ENCODE peak calls at places on chromosomes 6 and 20, in four cellular contexts. Q, G, N and V are unnamed samples.

GRCh38 chr6:44495036-44495901 is 107.8 kb downstream of the CDC5L start:
- DNase-seq in N (no peak), G (peak; percentile 54), Q (no peak), V (no peak)

GRCh38 chr20:20439602-20440001 is 71.7 kb downstream of the INSM1 start:
- DNase-seq in N (no peak), Q (no peak), G (no peak), V (no peak)

GRCh38 chr6:14542670-14543366 is 425.2 kb downstream of the CD83 start:
- DNase-seq in Q (no peak), G (peak; percentile 82), N (no peak), V (no peak)

GRCh38 chr6:42409582-42409981 is 42.1 kb downstream of the TRERF1 start:
- DNase-seq in Q (no peak), G (no peak), N (no peak), V (no peak)

GRCh38 chr6:3205913-3206312 is 21.5 kb downstream of the TUBB2B start:
- DNase-seq in Q (no peak), G (peak; percentile 98), N (no peak), V (no peak)

GRCh38 chr6:33279971-33280511 is 3.1 kb downstream of the B3GALT4 start:
- DNase-seq in N (no peak), Q (peak; percentile 72), G (peak; percentile 67), V (peak; percentile 48)

GRCh38 chr6:15335916-15336315 is 90.0 kb downstream of the JARID2 start:
- DNase-seq in N (no peak), Q (no peak), G (no peak), V (no peak)

GRCh38 chr6:145148392-145149175 is 586.7 kb downstream of the EPM2A start:
- DNase-seq in Q (no peak), N (peak; percentile 81), G (peak; percentile 92), V (no peak)

GRCh38 chr20:62804021-62804631 is 509 bp upstream of the OGFR start:
- DNase-seq in N (no peak), Q (no peak), G (no peak), V (no peak)
- TF ChIP-seq CTCF in N (no peak), Q (no peak), G (no peak), V (no peak)

DNA sequence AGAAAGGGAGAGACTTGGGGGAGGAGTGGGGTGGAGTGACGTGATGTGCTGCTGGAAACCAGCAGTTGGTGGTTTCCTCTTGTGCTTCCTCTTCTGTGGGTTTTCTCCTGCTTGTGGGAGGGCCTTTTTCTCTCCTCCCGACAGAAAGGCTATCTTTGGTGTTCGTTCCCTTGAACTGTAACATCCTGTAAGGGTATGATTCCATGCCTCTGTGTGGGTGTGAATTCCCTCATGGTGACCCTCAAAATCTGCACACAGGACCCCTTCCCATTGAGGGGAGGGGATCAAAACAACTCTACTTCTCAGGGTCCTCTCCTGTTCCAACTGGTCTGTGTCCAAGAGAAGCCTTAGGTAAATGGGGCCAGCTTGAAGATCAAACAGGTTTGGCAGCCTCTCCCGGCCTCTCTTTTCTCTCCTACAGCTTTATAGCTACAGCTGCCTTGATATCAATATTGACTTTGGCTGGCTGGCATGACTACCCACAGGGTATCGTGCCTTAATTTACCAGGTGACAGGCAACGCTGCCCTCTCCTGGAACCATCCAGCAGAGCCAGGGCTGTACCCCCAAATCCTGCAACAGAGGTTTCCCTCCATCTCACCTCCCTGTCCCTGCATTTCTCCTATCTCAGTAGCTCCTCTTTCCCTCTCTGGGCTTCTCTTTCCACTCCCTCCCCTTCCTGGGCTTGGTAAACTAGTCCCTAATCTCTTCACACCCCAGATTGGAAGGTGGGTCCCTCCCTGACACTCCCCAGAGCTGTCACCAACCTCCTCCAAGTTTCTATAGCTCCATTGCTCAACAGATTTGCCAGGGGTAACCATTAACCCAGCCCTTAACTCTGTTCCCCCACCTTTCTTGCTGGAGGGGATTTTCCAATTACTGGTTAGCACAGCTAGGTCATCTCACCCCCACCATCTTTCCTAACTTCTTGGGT is 1.5 kb upstream of the MSH5 start:
- DNase-seq in G (peak; percentile 77), Q (no peak), N (peak; percentile 51), V (no peak)
- TF ChIP-seq CTCF in G (peak; percentile 34), Q (no peak), N (no peak), V (no peak)

GRCh38 chr20:14264869-14265268 is 72.5 kb downstream of the FLRT3 start:
- DNase-seq in G (peak; percentile 39), N (no peak), Q (no peak), V (no peak)
- TF ChIP-seq CTCF in G (peak; percentile 47), N (no peak), Q (no peak), V (peak; percentile 32)

GRCh38 chr6:161748535-161749386 is 474.9 kb upstream of the AGPAT4 start:
- DNase-seq in G (no peak), N (peak; percentile 49), Q (peak; percentile 87), V (peak; percentile 88)
- TF ChIP-seq CTCF in G (no peak), N (peak; percentile 14), Q (peak; percentile 72), V (peak; percentile 93)

GRCh38 chr6:27239258-27239657 is 8.2 kb upstream of the PRSS16 start:
- DNase-seq in Q (no peak), N (no peak), G (no peak), V (no peak)

GRCh38 chr6:27237089-27237723 is 10.3 kb upstream of the PRSS16 start:
- DNase-seq in G (peak; percentile 74), N (no peak), Q (peak; percentile 80), V (peak; percentile 34)

GRCh38 chr6:27234576-27234975 is 12.9 kb upstream of the PRSS16 start:
- DNase-seq in G (no peak), Q (no peak), N (no peak), V (no peak)

GRCh38 chr6:27241443-27241842 is 6.1 kb upstream of the PRSS16 start:
- DNase-seq in Q (no peak), N (no peak), G (no peak), V (no peak)

GRCh38 chr6:27238010-27238983 is 9.2 kb upstream of the PRSS16 start:
- DNase-seq in G (peak; percentile 33), Q (peak; percentile 53), N (no peak), V (peak; percentile 38)
- TF ChIP-seq CTCF in G (no peak), Q (no peak), N (no peak), V (no peak)